ENCODE peak calls at places on chromosomes 2 and 18, in six cellular contexts. B, J, H, D, T and Q are unnamed samples.

GRCh38 chr2:198100323-198100722 is 295.9 kb downstream of the PLCL1 start:
- DNase-seq in B (no peak), J (peak), H (no peak), D (no peak), T (no peak), Q (no peak)

GRCh38 chr2:69450735-69451416 is 13.6 kb upstream of the NFU1 start:
- DNase-seq in B (no peak), J (no peak), H (no peak), D (no peak), T (no peak), Q (no peak)

GRCh38 chr2:147600223-147600622 is 244.6 kb upstream of the ACVR2A start:
- DNase-seq in B (no peak), J (no peak), H (no peak), D (no peak), T (no peak), Q (no peak)

GRCh38 chr2:240914645-240915525 is 8.7 kb downstream of the CROCC2 start:
- DNase-seq in B (no peak), J (no peak), H (no peak), D (no peak), T (no peak), Q (no peak)

GRCh38 chr18:50518787-50519520 is 40.9 kb upstream of the MAPK4 start:
- DNase-seq in B (no peak), J (peak), H (no peak), D (no peak), T (no peak), Q (peak)

GRCh38 chr2:54471221-54471711 is 15.1 kb downstream of the SPTBN1 start:
- DNase-seq in B (peak), J (peak), H (peak), D (no peak), T (no peak), Q (peak)

GRCh38 chr2:128275498-128276045 is 43.1 kb downstream of the HS6ST1 start:
- DNase-seq in B (no peak), J (no peak), H (no peak), D (no peak), T (no peak), Q (no peak)

GRCh38 chr2:70709275-70709674 is 58.7 kb downstream of the ADD2 start:
- DNase-seq in B (no peak), J (no peak), H (no peak), D (no peak), T (no peak), Q (no peak)

GRCh38 chr2:3399829-3400228 is 20.3 kb downstream of the TRAPPC12 start:
- DNase-seq in B (no peak), J (no peak), H (no peak), D (no peak), T (no peak), Q (no peak)

GRCh38 chr2:13901526-13901925 is 731.0 kb upstream of the LRATD1 start:
- DNase-seq in B (no peak), J (no peak), H (no peak), D (no peak), T (no peak), Q (no peak)

GRCh38 chr2:70785137-70785911 is 5.1 kb downstream of the FIGLA start:
- DNase-seq in B (no peak), J (peak), H (no peak), D (no peak), T (no peak), Q (peak)

GRCh38 chr18:500556-501405 is at the start of gene COLEC12:
- DNase-seq in B (peak), J (no peak), H (peak), D (no peak), T (no peak), Q (no peak)

GRCh38 chr18:38750786-38751185 is 1185.2 kb upstream of the CELF4 start:
- DNase-seq in B (no peak), J (no peak), H (no peak), D (no peak), T (no peak), Q (no peak)

GRCh38 chr18:38526922-38527321 is 961.3 kb upstream of the CELF4 start:
- DNase-seq in B (no peak), J (no peak), H (no peak), D (no peak), T (no peak), Q (no peak)

GRCh38 chr18:23837591-23837990 is 148.3 kb downstream of the LAMA3 start:
- DNase-seq in B (no peak), J (no peak), H (peak), D (no peak), T (no peak), Q (peak)